ENCODE peak calls at places on chromosomes 1 and 21, in six cellular contexts. H, M, C, A, E and Z are unnamed samples.
A peak's percentile ranks its signal among the peaks of the same experiment; 100 is the strongest.

GRCh38 chr21:42461881-42462877 is 33.8 kb downstream of the RSPH1 start:
- DNase-seq in H (peak; percentile 31), M (peak; percentile 10), C (no peak), A (no peak), E (no peak), Z (no peak)

GRCh38 chr1:16068356-16069270 is 4.8 kb downstream of the FAM131C start:
- DNase-seq in H (no peak), M (no peak), C (no peak), A (no peak), E (peak; percentile 20), Z (no peak)

GRCh38 chr1:110645962-110646735 is 28.6 kb downstream of the KCNA3 start:
- DNase-seq in H (no peak), M (no peak), C (no peak), A (peak; percentile 42), E (peak; percentile 73), Z (no peak)

GRCh38 chr1:227883641-227884301 is 64.0 kb downstream of the WNT9A start:
- DNase-seq in H (no peak), M (no peak), C (peak; percentile 93), A (no peak), E (no peak), Z (no peak)

GRCh38 chr1:157108448-157108847 is 8.8 kb upstream of the ETV3L start:
- DNase-seq in H (no peak), M (no peak), C (no peak), A (no peak), E (no peak), Z (no peak)

GRCh38 chr1:184163674-184164470 is 112.3 kb downstream of the TSEN15 start:
- DNase-seq in H (no peak), M (no peak), C (no peak), A (peak; percentile 48), E (peak; percentile 89), Z (no peak)

GRCh38 chr1:108913105-108913948 is 36.5 kb downstream of the GPSM2 start:
- DNase-seq in H (no peak), M (no peak), C (no peak), A (no peak), E (peak; percentile 6), Z (no peak)

GRCh38 chr1:111903858-111904449 is 85.5 kb downstream of the KCND3 start:
- DNase-seq in H (no peak), M (no peak), C (no peak), A (no peak), E (no peak), Z (no peak)

GRCh38 chr1:47406966-47407365 is 9.1 kb upstream of the FOXE3 start:
- DNase-seq in H (no peak), M (no peak), C (no peak), A (no peak), E (no peak), Z (no peak)

GRCh38 chr1:64878090-64878489 is 88.3 kb downstream of the JAK1 start:
- DNase-seq in H (no peak), M (no peak), C (no peak), A (no peak), E (no peak), Z (no peak)

GRCh38 chr1:198934901-198935301 is 296.1 kb downstream of the PTPRC start:
- DNase-seq in H (peak; percentile 24), M (no peak), C (no peak), A (peak; percentile 30), E (peak; percentile 51), Z (peak; percentile 79)

GRCh38 chr1:53400761-53401379 is 58.3 kb upstream of the DMRTB1 start:
- DNase-seq in H (no peak), M (no peak), C (no peak), A (no peak), E (peak; percentile 23), Z (no peak)

GRCh38 chr1:212138441-212138840 is 102.9 kb downstream of the DTL start:
- DNase-seq in H (no peak), M (no peak), C (no peak), A (no peak), E (no peak), Z (no peak)

GRCh38 chr21:33644383-33645074 is 2.2 kb downstream of the ITSN1 start:
- DNase-seq in H (no peak), M (no peak), C (no peak), A (peak; percentile 13), E (peak; percentile 66), Z (no peak)

GRCh38 chr1:3423896-3424610 is 30.4 kb upstream of the ARHGEF16 start:
- DNase-seq in H (no peak), M (no peak), C (no peak), A (no peak), E (no peak), Z (no peak)

GRCh38 chr21:32728455-32729237 is 833 bp upstream of the SYNJ1 start:
- DNase-seq in H (no peak), M (no peak), C (no peak), A (no peak), E (no peak), Z (no peak)

GRCh38 chr1:11880911-11881748 is 22.4 kb upstream of the NPPB start:
- DNase-seq in H (no peak), M (no peak), C (no peak), A (no peak), E (no peak), Z (no peak)

DNA sequence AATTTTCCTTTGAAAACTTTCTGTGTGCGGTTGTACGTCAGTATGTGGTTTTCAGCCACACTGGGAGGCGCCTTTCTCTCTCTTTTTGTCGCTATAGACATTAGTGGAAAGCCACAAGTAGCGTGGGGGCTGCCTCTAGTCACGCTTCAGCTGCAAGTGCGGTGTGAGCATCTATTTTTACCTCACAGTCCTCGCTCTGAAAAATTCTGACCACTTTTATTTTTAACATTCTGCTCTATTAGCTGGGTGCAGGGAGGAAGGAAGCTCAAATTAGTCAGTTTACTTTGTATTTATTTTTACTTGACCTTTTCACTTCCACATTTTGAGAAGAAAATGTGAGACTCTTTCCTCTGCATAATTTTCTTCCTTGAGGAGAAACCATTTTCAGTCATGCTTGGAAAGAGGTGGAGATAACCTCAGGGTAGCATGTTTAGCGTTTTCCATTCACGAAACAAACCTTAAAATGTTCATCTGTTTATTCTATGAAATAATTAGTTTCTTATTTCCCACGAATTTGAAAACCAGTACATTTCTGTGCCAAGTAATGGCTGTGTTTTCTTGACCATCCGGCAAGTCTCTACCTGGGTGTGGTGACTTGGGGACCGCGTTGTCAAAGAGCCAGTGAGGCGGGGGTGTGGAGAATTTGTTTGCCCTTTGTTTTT is 35.6 kb downstream of the ADARB1 start:
- DNase-seq in H (peak; percentile 81), M (no peak), C (no peak), A (no peak), E (no peak), Z (peak; percentile 37)
- TF ChIP-seq CTCF in H (no peak), M (no peak), C (no peak), A (no peak), E (no peak), Z (no peak)

GRCh38 chr21:36427502-36427901 is 42.3 kb downstream of the CHAF1B start:
- DNase-seq in H (no peak), M (no peak), C (no peak), A (no peak), E (no peak), Z (no peak)

GRCh38 chr21:36428789-36429671 is 43.8 kb downstream of the CHAF1B start:
- DNase-seq in H (no peak), M (no peak), C (no peak), A (no peak), E (no peak), Z (no peak)

GRCh38 chr21:36431252-36431651 is 46.1 kb downstream of the CHAF1B start:
- DNase-seq in H (no peak), M (no peak), C (no peak), A (no peak), E (no peak), Z (no peak)

GRCh38 chr21:36430841-36431240 is 45.6 kb downstream of the CHAF1B start:
- DNase-seq in H (no peak), M (no peak), C (no peak), A (no peak), E (no peak), Z (no peak)

DNA sequence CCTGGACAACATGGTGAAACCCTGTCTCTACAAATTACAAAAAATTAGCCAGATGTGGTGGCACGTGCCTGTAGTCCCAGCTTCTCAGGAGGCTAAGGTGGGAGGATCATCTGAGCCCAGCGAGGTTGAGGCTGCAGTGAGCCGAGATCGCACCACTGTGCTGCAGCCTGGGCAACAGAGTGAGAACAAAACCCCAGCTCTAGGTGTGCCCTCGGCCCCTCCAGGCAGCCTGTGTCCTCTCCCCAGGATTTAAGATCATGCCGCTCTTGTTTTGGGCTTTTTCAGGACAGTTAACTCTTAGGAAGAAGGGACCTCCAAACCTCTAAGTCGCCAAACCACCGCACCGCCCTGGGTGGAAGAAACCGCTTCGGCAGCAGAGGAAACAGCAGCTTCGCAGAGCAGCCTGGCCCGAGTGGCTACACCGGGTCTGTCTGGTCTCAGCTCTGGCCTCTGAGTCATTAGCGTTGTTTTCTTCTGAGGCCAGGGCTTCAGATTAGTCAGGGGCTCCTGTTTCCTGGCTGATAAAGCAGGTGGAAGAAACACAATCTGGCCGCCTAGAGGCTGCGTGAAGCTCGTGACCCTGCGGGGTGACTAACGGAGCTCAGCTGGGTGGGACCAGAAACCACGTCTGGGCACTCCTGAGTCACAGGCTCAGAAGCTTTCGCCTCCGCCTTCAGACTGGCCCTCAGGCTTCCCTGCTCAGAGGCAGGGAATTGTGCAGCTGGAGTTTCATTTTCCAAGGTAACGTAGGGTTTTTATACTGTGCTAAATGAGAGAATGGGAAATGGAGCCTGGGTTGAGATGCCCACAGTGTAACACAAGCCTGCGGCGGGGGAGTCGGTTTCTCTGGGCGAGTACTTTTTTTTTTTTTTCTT is 44.7 kb downstream of the CHAF1B start:
- DNase-seq in H (peak; percentile 49), M (no peak), C (no peak), A (peak; percentile 98), E (peak; percentile 100), Z (peak; percentile 79)
- TF ChIP-seq CTCF in H (no peak), M (no peak), C (no peak), A (no peak), E (no peak), Z (peak; percentile 17)

GRCh38 chr1:17930635-17931034 is 175.5 kb downstream of the ACTL8 start:
- DNase-seq in H (no peak), M (no peak), C (no peak), A (no peak), E (no peak), Z (no peak)

GRCh38 chr1:17929224-17929623 is 174.1 kb downstream of the ACTL8 start:
- DNase-seq in H (no peak), M (no peak), C (no peak), A (no peak), E (no peak), Z (no peak)

GRCh38 chr1:17933991-17934390 is 173.6 kb upstream of the IGSF21 start:
- DNase-seq in H (no peak), M (no peak), C (no peak), A (no peak), E (no peak), Z (no peak)

GRCh38 chr1:17935230-17935629 is 172.4 kb upstream of the IGSF21 start:
- DNase-seq in H (no peak), M (no peak), C (no peak), A (no peak), E (no peak), Z (no peak)

DNA sequence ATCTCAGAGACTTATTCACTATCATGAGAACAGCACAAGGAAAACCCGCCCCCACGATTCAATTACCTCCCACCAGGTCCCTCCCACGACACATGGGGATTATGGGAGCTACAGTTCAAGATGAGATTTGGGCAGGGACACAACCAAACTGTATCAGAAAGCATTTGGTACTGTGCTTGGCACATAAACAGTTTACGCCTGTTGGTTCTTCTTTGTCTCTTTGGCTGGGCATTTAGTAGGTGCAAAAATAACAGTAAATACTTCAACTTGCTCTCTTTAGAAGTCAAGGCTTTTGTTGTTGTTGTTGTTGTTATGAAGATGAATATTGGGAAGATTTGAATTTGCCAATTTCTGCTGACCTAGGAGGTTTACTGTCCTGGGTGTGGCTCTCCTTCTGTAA is 175.4 kb upstream of the IGSF21 start:
- DNase-seq in H (no peak), M (no peak), C (no peak), A (no peak), E (no peak), Z (no peak)
- TF ChIP-seq CTCF in H (no peak), M (no peak), C (no peak), A (no peak), E (no peak), Z (no peak)

GRCh38 chr1:45011837-45012638 is at the start of gene UROD:
- DNase-seq in H (peak; percentile 92), M (peak; percentile 92), C (no peak), A (peak; percentile 97), E (peak; percentile 96), Z (peak; percentile 82)
- TF ChIP-seq CTCF in H (no peak), M (no peak), C (no peak), A (no peak), E (no peak), Z (no peak)